ENCODE peak calls at places on chromosomes 1 and 21, in seven cellular contexts. D is A549; P is M059J; H is RWPE1; W is aorta; C is stimulated activated CD4-positive, alpha-beta T cell treated with anti-CD3 and anti-CD28 coated beads, Interleukin-4, amount 100 ng/mL, for 4 hours; Y is NCI-H1092. T is an unnamed sample.

GRCh38 chr1:48853006-48853405 is 76.3 kb upstream of the BEND5 start:
- DNase-seq in W (no peak), P (peak), H (peak), D (peak), C (no peak), Y (no peak), T (peak)

GRCh38 chr1:211589782-211590721 is 11.1 kb upstream of the SLC30A1 start:
- DNase-seq in P (peak), D (no peak), H (no peak), C (no peak), Y (no peak), W (peak), T (peak)

GRCh38 chr1:44603718-44604117 is 70.6 kb downstream of the TMEM53 start:
- DNase-seq in H (no peak), D (no peak), Y (peak), P (no peak), W (peak), C (no peak), T (no peak)

GRCh38 chr1:26820784-26821269 is 5.7 kb upstream of the ZDHHC18 start:
- DNase-seq in H (no peak), Y (no peak), C (peak), P (no peak), D (no peak), W (no peak), T (no peak)

GRCh38 chr21:25934130-25934529 is 199.4 kb downstream of the GABPA start:
- DNase-seq in C (no peak), P (peak), D (no peak), W (no peak), Y (no peak), H (no peak), T (no peak)

GRCh38 chr1:44511769-44512168 is 106.7 kb downstream of the RNF220 start:
- DNase-seq in H (no peak), W (no peak), D (no peak), C (no peak), Y (no peak), P (no peak), T (no peak)

GRCh38 chr1:17875171-17875881 is 120.2 kb downstream of the ACTL8 start:
- DNase-seq in C (no peak), H (peak), P (peak), Y (no peak), W (no peak), D (no peak), T (no peak)

GRCh38 chr1:205545001-205545919 is 40.8 kb downstream of the CDK18 start:
- DNase-seq in Y (no peak), D (no peak), C (no peak), W (peak), P (no peak), H (no peak), T (no peak)

GRCh38 chr1:9009438-9010366 is 16.5 kb downstream of the SLC2A7 start:
- DNase-seq in Y (peak), D (peak), C (no peak), P (no peak), W (no peak), H (no peak), T (peak)